ENCODE peak calls at places on chromosomes 11 and 22, in five cellular contexts. C is fibroblast of the conjunctiva; K is NCI-H774; A is stimulated activated CD4-positive, alpha-beta T cell treated with anti-CD3 and anti-CD28 coated beads, Interleukin-15, amount 100 ng/mL, for 24 hours; Q is head of caudate nucleus. D is an unnamed sample.

GRCh38 chr11:116730568-116730967 is 42.2 kb downstream of the BUD13 start:
- DNase-seq in K (no peak), Q (peak), A (no peak), C (no peak), D (no peak)

GRCh38 chr11:11081273-11081672 is 223.4 kb upstream of the ZBED5 start:
- DNase-seq in C (no peak), K (no peak), A (no peak), Q (no peak), D (no peak)

GRCh38 chr11:34840736-34841386 is 75.3 kb downstream of the APIP start:
- DNase-seq in K (no peak), A (peak), Q (no peak), C (peak), D (no peak)

GRCh38 chr22:20128902-20129746 is 2.5 kb upstream of the ZDHHC8 start:
- DNase-seq in K (no peak), Q (no peak), C (no peak), A (peak), D (no peak)

GRCh38 chr11:120108785-120109168 is 29.1 kb downstream of the TRIM29 start:
- DNase-seq in Q (no peak), A (no peak), C (no peak), K (no peak), D (no peak)

GRCh38 chr11:73493838-73494598 is 103.9 kb downstream of the FAM168A start:
- DNase-seq in K (no peak), A (no peak), Q (no peak), C (peak), D (no peak)

GRCh38 chr11:67357831-67358555 is 4.6 kb upstream of the POLD4 start:
- DNase-seq in C (no peak), K (no peak), Q (no peak), A (no peak), D (no peak)

GRCh38 chr11:116649268-116649667 is 123.5 kb downstream of the BUD13 start:
- DNase-seq in A (no peak), Q (no peak), C (no peak), K (no peak), D (no peak)

GRCh38 chr22:50502096-50502495 is 5.4 kb downstream of the LMF2 start:
- DNase-seq in A (no peak), K (no peak), Q (no peak), C (no peak), D (no peak)

GRCh38 chr11:6627762-6628241 is 8.6 kb upstream of the TPP1 start:
- DNase-seq in K (no peak), Q (no peak), C (no peak), A (no peak), D (no peak)

GRCh38 chr22:48980409-48980808 is 847.3 kb downstream of the BRD1 start:
- DNase-seq in K (no peak), A (no peak), Q (no peak), C (no peak), D (no peak)

GRCh38 chr22:26579331-26579886 is 10.5 kb downstream of the TPST2 start:
- DNase-seq in C (no peak), K (no peak), A (peak), Q (peak), D (no peak)

D was measured in amniotic stem cell.